ENCODE peak calls at places on chromosome 19, in five cellular contexts. One of them, this sample, is unnamed.

GRCh38 chr19:52673014-52673413 is 34.9 kb upstream of the ZNF83 start:
- DNase-seq in HCT116: no peak
- DNase-seq in neural progenitor cell: no peak
- DNase-seq in PC-3: no peak
- DNase-seq in colonic mucosa: no peak
- DNase-seq in this sample: peak; percentile 13

GRCh38 chr19:13610042-13610691 is 103.9 kb upstream of the CACNA1A start:
- DNase-seq in neural progenitor cell: peak; percentile 44
- DNase-seq in colonic mucosa: no peak
- DNase-seq in HCT116: no peak
- DNase-seq in PC-3: peak; percentile 26
- DNase-seq in this sample: no peak

GRCh38 chr19:33085570-33086128 is 4.7 kb downstream of the GPATCH1 start:
- DNase-seq in PC-3: no peak
- DNase-seq in HCT116: no peak
- DNase-seq in colonic mucosa: no peak
- DNase-seq in neural progenitor cell: no peak
- DNase-seq in this sample: no peak

GRCh38 chr19:13920940-13921744 is 15.1 kb downstream of the CC2D1A start:
- DNase-seq in colonic mucosa: no peak
- DNase-seq in HCT116: peak; percentile 39
- DNase-seq in neural progenitor cell: peak; percentile 50
- DNase-seq in PC-3: peak; percentile 60
- DNase-seq in this sample: peak; percentile 48

GRCh38 chr19:35261356-35262100 is 7.2 kb upstream of the USF2 start:
- DNase-seq in PC-3: no peak
- DNase-seq in HCT116: no peak
- DNase-seq in colonic mucosa: peak; percentile 14
- DNase-seq in neural progenitor cell: no peak
- DNase-seq in this sample: no peak

GRCh38 chr19:42111811-42112210 is 20.4 kb downstream of the POU2F2 start:
- DNase-seq in colonic mucosa: no peak
- DNase-seq in PC-3: no peak
- DNase-seq in HCT116: no peak
- DNase-seq in neural progenitor cell: no peak
- DNase-seq in this sample: peak; percentile 76

GRCh38 chr19:38385057-38385803 is 2.6 kb downstream of the GGN start:
- DNase-seq in PC-3: no peak
- DNase-seq in neural progenitor cell: no peak
- DNase-seq in colonic mucosa: no peak
- DNase-seq in HCT116: no peak
- DNase-seq in this sample: no peak

GRCh38 chr19:3034845-3035541 is 5.9 kb upstream of the TLE2 start:
- DNase-seq in HCT116: no peak
- DNase-seq in neural progenitor cell: peak; percentile 62
- DNase-seq in colonic mucosa: no peak
- DNase-seq in PC-3: no peak
- DNase-seq in this sample: peak; percentile 53

GRCh38 chr19:34825212-34825611 is 52.2 kb upstream of the ZNF599 start:
- DNase-seq in HCT116: no peak
- DNase-seq in PC-3: no peak
- DNase-seq in neural progenitor cell: no peak
- DNase-seq in colonic mucosa: no peak
- DNase-seq in this sample: no peak

GRCh38 chr19:3950871-3951861 is 18.3 kb downstream of the NMRK2 start:
- DNase-seq in HCT116: no peak
- DNase-seq in colonic mucosa: no peak
- DNase-seq in neural progenitor cell: no peak
- DNase-seq in PC-3: no peak
- DNase-seq in this sample: no peak

GRCh38 chr19:13842294-13843103 is 34.4 kb upstream of the NANOS3 start:
- DNase-seq in PC-3: peak; percentile 83
- DNase-seq in neural progenitor cell: peak; percentile 63
- DNase-seq in colonic mucosa: peak; percentile 85
- DNase-seq in HCT116: no peak
- DNase-seq in this sample: peak; percentile 72

GRCh38 chr19:5627395-5627904 is 4.6 kb downstream of the SAFB start:
- DNase-seq in HCT116: no peak
- DNase-seq in PC-3: no peak
- DNase-seq in colonic mucosa: peak; percentile 56
- DNase-seq in neural progenitor cell: peak; percentile 19
- DNase-seq in this sample: peak; percentile 45

GRCh38 chr19:35291916-35292315 is at the start of gene MAG:
- DNase-seq in neural progenitor cell: no peak
- DNase-seq in PC-3: no peak
- DNase-seq in colonic mucosa: no peak
- DNase-seq in HCT116: no peak
- DNase-seq in this sample: no peak

GRCh38 chr19:31127132-31127967 is 221.9 kb downstream of the TSHZ3 start:
- DNase-seq in neural progenitor cell: no peak
- DNase-seq in PC-3: peak; percentile 6
- DNase-seq in HCT116: no peak
- DNase-seq in colonic mucosa: peak; percentile 28
- DNase-seq in this sample: peak; percentile 87

GRCh38 chr19:34120846-34121639 is 51.3 kb upstream of the LSM14A start:
- DNase-seq in PC-3: peak; percentile 44
- DNase-seq in HCT116: peak; percentile 43
- DNase-seq in neural progenitor cell: peak; percentile 60
- DNase-seq in colonic mucosa: peak; percentile 21
- DNase-seq in this sample: peak; percentile 67

GRCh38 chr19:33740811-33741396 is 55.8 kb upstream of the KCTD15 start:
- DNase-seq in PC-3: peak; percentile 45
- DNase-seq in colonic mucosa: peak; percentile 23
- DNase-seq in HCT116: no peak
- DNase-seq in neural progenitor cell: peak; percentile 90
- DNase-seq in this sample: peak; percentile 24

GRCh38 chr19:56538254-56538760 is 441 bp upstream of the ZFP28 start:
- DNase-seq in neural progenitor cell: peak; percentile 96
- DNase-seq in PC-3: peak; percentile 31
- DNase-seq in colonic mucosa: peak; percentile 93
- DNase-seq in HCT116: no peak
- DNase-seq in this sample: peak; percentile 90

GRCh38 chr19:51654783-51655182 is 8.2 kb upstream of the SIGLEC14 start:
- DNase-seq in PC-3: no peak
- DNase-seq in HCT116: no peak
- DNase-seq in neural progenitor cell: no peak
- DNase-seq in colonic mucosa: no peak
- DNase-seq in this sample: no peak
- TF ChIP-seq CTCF in PC-3: no peak
- TF ChIP-seq CTCF in HCT116: no peak
- TF ChIP-seq CTCF in neural progenitor cell: no peak
- TF ChIP-seq CTCF in colonic mucosa: no peak
- TF ChIP-seq CTCF in this sample: no peak

DNA sequence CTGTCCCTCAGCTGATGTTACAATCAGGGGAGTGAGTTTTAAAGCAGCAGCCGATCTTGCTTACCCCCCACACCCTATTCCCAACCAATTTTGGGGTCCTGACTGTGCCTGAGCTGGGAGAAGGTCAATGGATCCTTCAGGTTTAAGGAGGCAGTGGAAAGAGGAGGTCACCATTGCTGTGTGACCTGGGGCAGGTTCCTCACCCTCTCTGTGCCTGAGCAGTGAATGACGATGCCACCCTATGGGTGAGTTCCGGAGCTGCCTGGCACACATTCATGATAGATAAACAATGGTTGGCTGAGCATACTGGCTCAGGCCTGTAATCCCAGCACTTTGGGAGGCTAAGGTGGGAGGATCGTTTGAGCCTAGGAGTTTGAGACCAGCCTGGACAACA is 20.3 kb upstream of the JUND start:
- DNase-seq in neural progenitor cell: no peak
- DNase-seq in PC-3: no peak
- DNase-seq in HCT116: no peak
- DNase-seq in colonic mucosa: no peak
- DNase-seq in this sample: no peak
- H3K9ac ChIP-seq in neural progenitor cell: no peak overlapping the region
- H3K9ac ChIP-seq in PC-3: no peak overlapping the region
- H3K9ac ChIP-seq in HCT116: peak overlapping the region; percentile 64
- H3K9ac ChIP-seq in colonic mucosa: no peak overlapping the region
- H3K9ac ChIP-seq in this sample: no peak overlapping the region

GRCh38 chr19:47260476-47260875 is 4.2 kb downstream of the CCDC9 start:
- DNase-seq in neural progenitor cell: no peak
- DNase-seq in colonic mucosa: no peak
- DNase-seq in PC-3: no peak
- DNase-seq in HCT116: no peak
- DNase-seq in this sample: no peak
- H3K36me3 ChIP-seq in neural progenitor cell: no peaks in the 10 kb centered on the region
- H3K36me3 ChIP-seq in colonic mucosa: peaks cover 9% of the 10 kb centered on the region
- H3K36me3 ChIP-seq in PC-3: peaks cover 3% of the 10 kb centered on the region
- H3K36me3 ChIP-seq in HCT116: peaks cover 27% of the 10 kb centered on the region
- H3K36me3 ChIP-seq in this sample: peaks cover 17% of the 10 kb centered on the region

GRCh38 chr19:46716672-46717033 is 261 bp downstream of the PRKD2 start:
- DNase-seq in HCT116: no peak
- DNase-seq in colonic mucosa: no peak
- DNase-seq in neural progenitor cell: peak; percentile 58
- DNase-seq in PC-3: no peak
- DNase-seq in this sample: no peak

GRCh38 chr19:46715620-46716012 is 1.3 kb downstream of the PRKD2 start:
- DNase-seq in colonic mucosa: no peak
- DNase-seq in PC-3: no peak
- DNase-seq in neural progenitor cell: peak; percentile 24
- DNase-seq in HCT116: no peak
- DNase-seq in this sample: no peak

GRCh38 chr19:46717034-46717715 is at the start of gene PRKD2:
- DNase-seq in HCT116: no peak
- DNase-seq in colonic mucosa: peak; percentile 96
- DNase-seq in neural progenitor cell: peak; percentile 96
- DNase-seq in PC-3: peak; percentile 69
- DNase-seq in this sample: peak; percentile 79

GRCh38 chr19:46714523-46715106 is 2.3 kb downstream of the PRKD2 start:
- DNase-seq in neural progenitor cell: no peak
- DNase-seq in colonic mucosa: no peak
- DNase-seq in PC-3: no peak
- DNase-seq in HCT116: no peak
- DNase-seq in this sample: no peak

GRCh38 chr19:46716013-46716671 is 772 bp downstream of the PRKD2 start:
- DNase-seq in neural progenitor cell: peak; percentile 85
- DNase-seq in PC-3: no peak
- DNase-seq in colonic mucosa: peak; percentile 44
- DNase-seq in HCT116: no peak
- DNase-seq in this sample: no peak
- TF ChIP-seq CTCF in neural progenitor cell: peak; percentile 59
- TF ChIP-seq CTCF in PC-3: no peak
- TF ChIP-seq CTCF in colonic mucosa: no peak
- TF ChIP-seq CTCF in HCT116: no peak
- TF ChIP-seq CTCF in this sample: no peak

DNA sequence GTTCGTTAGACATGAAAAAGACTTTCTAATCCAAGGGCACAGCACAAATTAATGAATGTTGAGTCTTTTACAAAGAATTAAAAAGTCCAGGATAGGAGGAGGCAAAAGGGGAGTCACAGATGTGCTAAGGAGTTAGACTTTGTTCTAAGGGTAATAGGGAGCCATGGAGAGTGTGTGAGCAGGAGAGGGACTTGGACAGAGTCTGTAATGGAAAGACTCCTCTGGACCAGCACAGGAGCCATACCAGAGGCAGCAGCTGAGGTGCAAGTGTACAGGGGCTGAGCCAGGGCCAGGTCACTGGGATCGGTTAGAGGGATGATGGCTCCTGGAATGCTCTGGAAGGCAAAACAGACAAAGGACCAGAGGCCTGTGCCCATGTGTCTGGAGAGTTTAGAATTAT is 10.5 kb downstream of the GTPBP3 start:
- DNase-seq in neural progenitor cell: no peak
- DNase-seq in PC-3: no peak
- DNase-seq in HCT116: no peak
- DNase-seq in colonic mucosa: no peak
- DNase-seq in this sample: no peak
- H3K9ac ChIP-seq in neural progenitor cell: no peak overlapping the region
- H3K9ac ChIP-seq in PC-3: no peak overlapping the region
- H3K9ac ChIP-seq in HCT116: no peak overlapping the region
- H3K9ac ChIP-seq in colonic mucosa: no peak overlapping the region
- H3K9ac ChIP-seq in this sample: no peak overlapping the region

GRCh38 chr19:18364826-18365528 is 21.0 kb upstream of the GDF15 start:
- DNase-seq in neural progenitor cell: no peak
- DNase-seq in colonic mucosa: peak; percentile 93
- DNase-seq in PC-3: peak; percentile 87
- DNase-seq in HCT116: peak; percentile 96
- DNase-seq in this sample: peak; percentile 100
- H3K36me3 ChIP-seq in neural progenitor cell: no peaks in the 10 kb centered on the region
- H3K36me3 ChIP-seq in colonic mucosa: no peaks in the 10 kb centered on the region
- H3K36me3 ChIP-seq in PC-3: no peaks in the 10 kb centered on the region
- H3K36me3 ChIP-seq in HCT116: no peaks in the 10 kb centered on the region
- H3K36me3 ChIP-seq in this sample: no peaks in the 10 kb centered on the region